ENCODE peak calls at places on chromosomes 1 and 21, in four cellular contexts. E is mesendoderm, A is IMR-90, T is H1. F is an unnamed sample.

GRCh38 chr1:1221887-1222574 is 8.1 kb upstream of the TNFRSF4 start:
- DNase-seq in E (no peak), A (no peak), T (no peak), F (no peak)

GRCh38 chr1:165455111-165455510 is 10.2 kb upstream of the RXRG start:
- DNase-seq in E (no peak), A (no peak), T (no peak), F (no peak)

GRCh38 chr1:115790356-115790755 is 21.8 kb upstream of the CASQ2 start:
- DNase-seq in E (peak; percentile 75), A (no peak), T (no peak), F (no peak)

GRCh38 chr1:155973723-155974122 is 4.6 kb downstream of the ARHGEF2 start:
- DNase-seq in E (no peak), A (no peak), T (no peak), F (no peak)

GRCh38 chr1:197481101-197481500 is 213.0 kb downstream of the CRB1 start:
- DNase-seq in E (no peak), A (no peak), T (no peak), F (no peak)

GRCh38 chr1:42140191-42140590 is 13.0 kb upstream of the GUCA2B start:
- DNase-seq in E (no peak), A (no peak), T (no peak), F (no peak)

GRCh38 chr1:59421232-59421920 is 124.5 kb downstream of the FGGY start:
- DNase-seq in E (no peak), A (no peak), T (no peak), F (no peak)

GRCh38 chr1:205538211-205538840 is 33.9 kb downstream of the CDK18 start:
- DNase-seq in E (no peak), A (peak; percentile 13), T (no peak), F (no peak)

GRCh38 chr1:183472488-183473285 is at the start of gene SMG7:
- DNase-seq in E (peak; percentile 60), A (peak; percentile 12), T (no peak), F (peak; percentile 44)

GRCh38 chr1:104874044-104874443 is 1124.3 kb downstream of the AMY1C start:
- DNase-seq in E (no peak), A (no peak), T (no peak), F (no peak)

GRCh38 chr1:183289104-183289503 is 103.0 kb downstream of the LAMC2 start:
- DNase-seq in E (no peak), A (no peak), T (no peak), F (no peak)

GRCh38 chr1:93448292-93448982 is 519 bp downstream of the FNBP1L start:
- DNase-seq in E (peak; percentile 86), A (no peak), T (no peak), F (peak; percentile 66)

GRCh38 chr1:164640673-164641352 is 81.8 kb downstream of the PBX1 start:
- DNase-seq in E (no peak), A (no peak), T (no peak), F (no peak)

GRCh38 chr1:78102082-78102481 is 56.3 kb downstream of the GIPC2 start:
- DNase-seq in E (no peak), A (peak; percentile 95), T (no peak), F (no peak)

GRCh38 chr21:19109694-19110093 is 706.1 kb upstream of the TMPRSS15 start:
- DNase-seq in E (no peak), A (no peak), T (no peak), F (no peak)

GRCh38 chr1:204461331-204462228 is 33.0 kb downstream of the PIK3C2B start:
- DNase-seq in E (no peak), A (no peak), T (no peak), F (no peak)

GRCh38 chr1:115665319-115665718 is 23.5 kb downstream of the VANGL1 start:
- DNase-seq in E (no peak), A (no peak), T (no peak), F (no peak)

GRCh38 chr1:195899762-195900352 is 708.4 kb downstream of the KCNT2 start:
- DNase-seq in E (peak; percentile 3), A (peak; percentile 74), T (no peak), F (no peak)

GRCh38 chr1:155005076-155005971 is 2.7 kb downstream of the ZBTB7B start:
- DNase-seq in E (no peak), A (no peak), T (no peak), F (no peak)

GRCh38 chr1:241612533-241613505 is 27.4 kb downstream of the CHML start:
- DNase-seq in E (peak; percentile 84), A (peak; percentile 97), T (no peak), F (no peak)

GRCh38 chr1:205275133-205275532 is 46.4 kb downstream of the NUAK2 start:
- DNase-seq in E (no peak), A (no peak), T (no peak), F (no peak)

GRCh38 chr1:180028864-180029263 is 74.3 kb downstream of the CEP350 start:
- DNase-seq in E (no peak), A (no peak), T (no peak), F (no peak)

GRCh38 chr1:180773210-180773865 is 139.4 kb upstream of the KIAA1614 start:
- DNase-seq in E (peak; percentile 6), A (peak; percentile 74), T (no peak), F (no peak)

GRCh38 chr1:2127181-2128145 is 67.1 kb downstream of the FAAP20 start:
- DNase-seq in E (no peak), A (no peak), T (no peak), F (no peak)

GRCh38 chr1:26799479-26800133 is 11.9 kb downstream of the PIGV start:
- DNase-seq in E (peak; percentile 83), A (peak; percentile 81), T (no peak), F (no peak)

GRCh38 chr1:38454236-38454635 is 405.3 kb downstream of the RRAGC start:
- DNase-seq in E (peak; percentile 53), A (no peak), T (no peak), F (no peak)

GRCh38 chr1:46667782-46668760 is at the start of gene ATPAF1:
- DNase-seq in E (peak; percentile 93), A (peak; percentile 57), T (peak; percentile 81), F (peak; percentile 91)

GRCh38 chr1:110242731-110243130 is 32.6 kb downstream of the KCNC4 start:
- DNase-seq in E (no peak), A (no peak), T (no peak), F (no peak)

GRCh38 chr1:10210841-10211804 is 753 bp downstream of the KIF1B start:
- DNase-seq in E (peak; percentile 88), A (peak; percentile 91), T (no peak), F (peak; percentile 62)

GRCh38 chr1:234619071-234619480 is 9.1 kb upstream of the IRF2BP2 start:
- DNase-seq in E (no peak), A (peak; percentile 61), T (no peak), F (no peak)

GRCh38 chr1:31441073-31441472 is 28.1 kb downstream of the SERINC2 start:
- DNase-seq in E (no peak), A (no peak), T (no peak), F (no peak)

DNA sequence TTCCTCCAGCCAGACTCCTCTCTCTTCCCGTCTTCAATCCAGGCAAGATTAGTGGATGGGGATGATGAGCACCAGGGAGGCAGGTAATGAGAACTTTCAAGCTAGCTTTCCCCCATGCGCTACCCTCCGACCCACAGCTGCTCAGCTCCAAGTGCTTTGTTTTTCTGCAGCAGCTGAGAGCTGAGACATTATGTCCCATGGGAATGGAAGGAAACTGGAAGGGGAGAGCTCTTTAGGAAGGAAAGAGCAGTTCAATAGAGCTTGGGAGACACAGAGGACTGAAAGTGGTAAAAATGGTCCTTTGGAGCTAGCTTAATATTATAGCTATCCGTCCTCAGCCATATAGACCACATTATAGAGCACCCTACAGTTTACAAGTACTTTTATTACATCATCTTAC is 39.8 kb downstream of the RAB3B start:
- DNase-seq in E (no peak), A (no peak), T (no peak), F (no peak)
- H2BK15ac ChIP-seq in E (no peak overlapping the region), A (no peak overlapping the region), T (no peak overlapping the region), F (no peak overlapping the region)

DNA sequence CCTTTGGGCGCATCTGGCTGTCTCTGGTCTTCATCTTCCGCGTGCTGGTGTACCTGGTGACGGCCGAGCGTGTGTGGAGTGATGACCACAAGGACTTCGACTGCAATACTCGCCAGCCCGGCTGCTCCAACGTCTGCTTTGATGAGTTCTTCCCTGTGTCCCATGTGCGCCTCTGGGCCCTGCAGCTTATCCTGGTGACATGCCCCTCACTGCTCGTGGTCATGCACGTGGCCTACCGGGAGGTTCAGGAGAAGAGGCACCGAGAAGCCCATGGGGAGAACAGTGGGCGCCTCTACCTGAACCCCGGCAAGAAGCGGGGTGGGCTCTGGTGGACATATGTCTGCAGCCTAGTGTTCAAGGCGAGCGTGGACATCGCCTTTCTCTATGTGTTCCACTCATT is 2.2 kb upstream of the GJB4 start:
- DNase-seq in E (no peak), A (no peak), T (no peak), F (no peak)
- H3K56ac ChIP-seq in E (no peak overlapping the region), A (no peak overlapping the region), T (no peak overlapping the region), F (no peak overlapping the region)

GRCh38 chr1:206729507-206729906 is 41.1 kb upstream of the IL19 start:
- DNase-seq in E (no peak), A (no peak), T (no peak), F (no peak)
- H2BK15ac ChIP-seq in E (no peak overlapping the region), A (no peak overlapping the region), T (no peak overlapping the region), F (no peak overlapping the region)

DNA sequence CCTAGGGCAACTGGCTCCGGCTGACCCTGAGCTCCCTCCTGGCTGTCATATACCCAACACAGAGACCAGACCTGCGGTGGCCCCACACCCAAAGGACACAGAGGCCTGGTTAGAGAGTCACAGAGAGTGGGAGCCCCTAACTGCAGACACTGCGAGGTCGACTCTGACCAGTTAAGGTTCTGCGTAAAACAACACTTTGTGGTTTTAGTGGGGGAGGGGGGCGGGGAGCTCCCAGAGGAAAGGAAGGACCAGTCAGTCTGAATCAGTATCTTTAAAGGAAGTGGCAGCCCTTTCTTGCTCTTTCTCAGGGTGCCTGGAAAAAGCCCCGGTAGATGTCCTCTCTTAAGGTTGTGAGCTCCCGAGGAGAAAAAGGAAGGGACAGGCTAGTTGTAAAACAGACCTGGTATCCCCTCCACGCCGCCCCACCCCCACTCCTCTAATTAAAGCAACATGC is 2.4 kb downstream of the SSBP3 start:
- DNase-seq in E (no peak), A (peak; percentile 84), T (no peak), F (no peak)
- H3K56ac ChIP-seq in E (peak overlapping the region; percentile 95), A (peak overlapping the region; percentile 36), T (no peak overlapping the region), F (no peak overlapping the region)